ENCODE peak calls at places on chromosome 17, in five cellular contexts. W is GM13976, T is Caki2, E is GDM1, M is mucosa of descending colon. Q is an unnamed sample.

GRCh38 chr17:42109086-42109485 is 3.4 kb downstream of the DHX58 start:
- DNase-seq in E (no peak), T (no peak), W (no peak), M (no peak), Q (no peak)

GRCh38 chr17:72399608-72400487 is 279.0 kb downstream of the SOX9 start:
- DNase-seq in E (no peak), W (no peak), M (no peak), T (no peak), Q (no peak)

GRCh38 chr17:76268991-76269981 is 4.1 kb downstream of the UBALD2 start:
- DNase-seq in M (no peak), E (no peak), W (no peak), T (no peak), Q (no peak)

GRCh38 chr17:65418622-65419021 is 142.8 kb downstream of the AXIN2 start:
- DNase-seq in M (peak; percentile 39), T (no peak), W (no peak), E (no peak), Q (no peak)

GRCh38 chr17:78665385-78665951 is 88.3 kb upstream of the DNAH17 start:
- DNase-seq in M (no peak), W (no peak), E (no peak), T (no peak), Q (no peak)

GRCh38 chr17:19744492-19744891 is 3.6 kb downstream of the ALDH3A1 start:
- DNase-seq in E (no peak), W (no peak), M (no peak), T (no peak), Q (no peak)

GRCh38 chr17:81245024-81245664 is 6.0 kb downstream of the NDUFAF8 start:
- DNase-seq in W (peak; percentile 72), T (peak; percentile 69), E (no peak), M (no peak), Q (no peak)

GRCh38 chr17:79623786-79624657 is 13.2 kb upstream of the RBFOX3 start:
- DNase-seq in W (no peak), T (no peak), M (no peak), E (no peak), Q (no peak)

GRCh38 chr17:80984749-80985148 is 6.9 kb upstream of the CHMP6 start:
- DNase-seq in T (no peak), E (no peak), M (no peak), W (no peak), Q (no peak)

GRCh38 chr17:80030730-80031410 is 4.8 kb downstream of the TBC1D16 start:
- DNase-seq in M (peak; percentile 80), E (no peak), W (no peak), T (no peak), Q (no peak)

GRCh38 chr17:82301300-82301915 is 16.0 kb downstream of the CD7 start:
- DNase-seq in M (no peak), T (no peak), E (no peak), W (peak; percentile 34), Q (no peak)

GRCh38 chr17:79650861-79651260 is 40.0 kb upstream of the RBFOX3 start:
- DNase-seq in T (no peak), E (no peak), W (no peak), M (no peak), Q (no peak)

GRCh38 chr17:58277107-58277506 is 3.6 kb downstream of the MPO start:
- DNase-seq in E (no peak), M (peak; percentile 26), T (no peak), W (peak; percentile 66), Q (peak; percentile 41)

GRCh38 chr17:62616993-62617893 is 10.2 kb upstream of the MRC2 start:
- DNase-seq in W (no peak), M (no peak), E (no peak), T (no peak), Q (no peak)

GRCh38 chr17:41697122-41697962 is 8.7 kb downstream of the EIF1 start:
- DNase-seq in E (no peak), T (no peak), M (peak; percentile 70), W (no peak), Q (no peak)

GRCh38 chr17:57948555-57949420 is 6.4 kb downstream of the CUEDC1 start:
- DNase-seq in E (peak; percentile 28), W (no peak), T (peak; percentile 98), M (no peak), Q (no peak)

GRCh38 chr17:66460558-66460957 is 158.1 kb downstream of the PRKCA start:
- DNase-seq in W (no peak), E (no peak), T (no peak), M (no peak), Q (no peak)

GRCh38 chr17:43449470-43450202 is 34.1 kb upstream of the DHX8 start:
- DNase-seq in M (no peak), E (no peak), W (no peak), T (peak; percentile 83), Q (no peak)

GRCh38 chr17:80762076-80762475 is 217.4 kb downstream of the RPTOR start:
- DNase-seq in E (no peak), T (no peak), W (no peak), M (no peak), Q (no peak)

GRCh38 chr17:53909802-53910201 is 87.1 kb downstream of the KIF2B start:
- DNase-seq in M (no peak), T (no peak), E (no peak), W (no peak), Q (no peak)

GRCh38 chr17:35981908-35982330 is 622 bp upstream of the CCL16 start:
- DNase-seq in T (no peak), E (no peak), W (no peak), M (peak; percentile 25), Q (no peak)

Q was measured in germinal center.